ENCODE peak calls at places on chromosomes 1 and 21, in four cellular contexts. E, B, J and Z are unnamed samples.

GRCh38 chr21:33857846-33858671 is 57.5 kb downstream of the ATP5PO start:
- DNase-seq in E (no peak), J (no peak), B (no peak), Z (no peak)

GRCh38 chr1:237042892-237043576 is 1.1 kb downstream of the RYR2 start:
- DNase-seq in E (peak; percentile 57), J (no peak), B (no peak), Z (peak; percentile 18)

GRCh38 chr1:95631695-95632094 is 397.7 kb downstream of the RWDD3 start:
- DNase-seq in E (no peak), B (no peak), J (no peak), Z (no peak)

GRCh38 chr21:38716088-38716487 is 89.6 kb upstream of the ETS2 start:
- DNase-seq in B (no peak), E (no peak), J (no peak), Z (no peak)

GRCh38 chr1:154431586-154432373 is 26.6 kb downstream of the IL6R start:
- DNase-seq in J (no peak), E (no peak), B (no peak), Z (peak; percentile 63)

GRCh38 chr1:24745711-24746582 is 700 bp downstream of the CLIC4 start:
- DNase-seq in E (peak; percentile 81), J (no peak), B (peak; percentile 33), Z (peak; percentile 71)

GRCh38 chr1:219792337-219793021 is 135.9 kb downstream of the SLC30A10 start:
- DNase-seq in E (no peak), B (no peak), J (no peak), Z (no peak)

GRCh38 chr1:8376358-8376840 is 58.5 kb downstream of the SLC45A1 start:
- DNase-seq in B (no peak), E (no peak), J (no peak), Z (no peak)

GRCh38 chr1:109516872-109517271 is 7.3 kb upstream of the AMIGO1 start:
- DNase-seq in J (no peak), E (no peak), B (no peak), Z (peak; percentile 58)

GRCh38 chr1:198018529-198018928 is 101.4 kb downstream of the LHX9 start:
- DNase-seq in J (no peak), E (no peak), B (no peak), Z (peak; percentile 16)

GRCh38 chr1:97243973-97244560 is 522.5 kb downstream of the PTBP2 start:
- DNase-seq in E (no peak), J (no peak), B (no peak), Z (peak; percentile 15)

GRCh38 chr1:97247196-97247595 is 525.6 kb downstream of the PTBP2 start:
- DNase-seq in E (no peak), B (no peak), J (no peak), Z (no peak)

GRCh38 chr1:97245682-97246081 is 524.1 kb downstream of the PTBP2 start:
- DNase-seq in J (no peak), E (no peak), B (no peak), Z (peak; percentile 8)
- H3K27ac ChIP-seq in J (no peak overlapping the region), E (no peak overlapping the region), B (no peak overlapping the region), Z (no peak overlapping the region)

DNA sequence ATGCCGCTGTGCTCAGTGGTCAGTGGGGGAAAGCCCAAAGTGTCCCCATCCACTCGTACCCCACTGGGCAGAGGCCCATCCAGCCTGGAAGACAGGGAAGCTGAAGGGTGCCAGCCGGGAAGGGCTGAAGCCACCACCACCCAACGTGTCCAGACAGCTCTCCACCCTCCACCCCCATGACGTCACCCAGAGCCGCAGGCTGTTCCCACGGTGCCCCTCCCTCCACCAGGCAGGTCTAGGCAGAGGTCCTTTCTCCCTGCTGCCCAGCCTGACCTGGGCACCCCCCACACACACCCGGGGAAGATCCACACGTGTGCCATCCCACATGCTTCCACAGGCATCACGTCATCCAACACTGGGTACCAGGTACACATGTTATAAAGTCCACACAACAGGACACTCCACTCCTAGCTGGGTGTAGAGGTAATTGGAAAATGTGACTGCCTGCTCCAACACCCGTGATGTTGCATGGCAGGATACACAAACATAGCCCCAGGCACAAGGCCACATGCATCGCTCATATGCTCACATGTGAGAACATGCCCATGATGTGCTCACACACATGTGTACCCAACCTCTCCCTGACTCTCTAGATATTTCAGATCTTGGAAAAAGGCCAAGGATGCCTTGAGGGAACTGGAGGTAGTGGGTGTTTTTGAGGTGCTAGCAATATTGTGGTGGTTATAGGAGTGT is 5.1 kb upstream of the ARHGAP30 start:
- DNase-seq in B (no peak), J (no peak), E (no peak), Z (peak; percentile 1)
- H3K27ac ChIP-seq in B (no peak overlapping the region), J (no peak overlapping the region), E (no peak overlapping the region), Z (no peak overlapping the region)

GRCh38 chr21:41219498-41220207 is 51.7 kb downstream of the BACE2 start:
- DNase-seq in E (no peak), B (no peak), J (no peak), Z (no peak)
- H3K27ac ChIP-seq in E (peak overlapping the region; percentile 38), B (no peak overlapping the region), J (no peak overlapping the region), Z (no peak overlapping the region)

GRCh38 chr1:203860396-203860951 is 925 bp upstream of the SNRPE start:
- DNase-seq in E (peak; percentile 65), B (no peak), J (no peak), Z (peak; percentile 36)
- H3K27ac ChIP-seq in E (peak overlapping the region; percentile 75), B (no peak overlapping the region), J (no peak overlapping the region), Z (peak overlapping the region; percentile 13)

GRCh38 chr1:20474333-20474975 is 11.6 kb downstream of the CAMK2N1 start:
- DNase-seq in B (no peak), J (no peak), E (no peak), Z (no peak)
- H3K27ac ChIP-seq in B (no peak overlapping the region), J (no peak overlapping the region), E (no peak overlapping the region), Z (peak overlapping the region; percentile 95)

GRCh38 chr1:112409416-112409815 is 13.4 kb downstream of the CTTNBP2NL start:
- DNase-seq in J (no peak), E (no peak), B (no peak), Z (no peak)
- H3K27ac ChIP-seq in J (no peak overlapping the region), E (no peak overlapping the region), B (no peak overlapping the region), Z (no peak overlapping the region)

GRCh38 chr1:11735531-11735853 is 444 bp upstream of the AGTRAP start:
- DNase-seq in E (no peak), B (no peak), J (no peak), Z (no peak)

GRCh38 chr1:11738783-11739182 is 2.8 kb downstream of the AGTRAP start:
- DNase-seq in J (no peak), B (no peak), E (no peak), Z (no peak)

GRCh38 chr1:11736746-11737639 is 1.1 kb downstream of the AGTRAP start:
- DNase-seq in B (peak; percentile 47), E (no peak), J (peak; percentile 37), Z (peak; percentile 65)

GRCh38 chr1:11738096-11738495 is 2.2 kb downstream of the AGTRAP start:
- DNase-seq in J (no peak), E (no peak), B (no peak), Z (no peak)

DNA sequence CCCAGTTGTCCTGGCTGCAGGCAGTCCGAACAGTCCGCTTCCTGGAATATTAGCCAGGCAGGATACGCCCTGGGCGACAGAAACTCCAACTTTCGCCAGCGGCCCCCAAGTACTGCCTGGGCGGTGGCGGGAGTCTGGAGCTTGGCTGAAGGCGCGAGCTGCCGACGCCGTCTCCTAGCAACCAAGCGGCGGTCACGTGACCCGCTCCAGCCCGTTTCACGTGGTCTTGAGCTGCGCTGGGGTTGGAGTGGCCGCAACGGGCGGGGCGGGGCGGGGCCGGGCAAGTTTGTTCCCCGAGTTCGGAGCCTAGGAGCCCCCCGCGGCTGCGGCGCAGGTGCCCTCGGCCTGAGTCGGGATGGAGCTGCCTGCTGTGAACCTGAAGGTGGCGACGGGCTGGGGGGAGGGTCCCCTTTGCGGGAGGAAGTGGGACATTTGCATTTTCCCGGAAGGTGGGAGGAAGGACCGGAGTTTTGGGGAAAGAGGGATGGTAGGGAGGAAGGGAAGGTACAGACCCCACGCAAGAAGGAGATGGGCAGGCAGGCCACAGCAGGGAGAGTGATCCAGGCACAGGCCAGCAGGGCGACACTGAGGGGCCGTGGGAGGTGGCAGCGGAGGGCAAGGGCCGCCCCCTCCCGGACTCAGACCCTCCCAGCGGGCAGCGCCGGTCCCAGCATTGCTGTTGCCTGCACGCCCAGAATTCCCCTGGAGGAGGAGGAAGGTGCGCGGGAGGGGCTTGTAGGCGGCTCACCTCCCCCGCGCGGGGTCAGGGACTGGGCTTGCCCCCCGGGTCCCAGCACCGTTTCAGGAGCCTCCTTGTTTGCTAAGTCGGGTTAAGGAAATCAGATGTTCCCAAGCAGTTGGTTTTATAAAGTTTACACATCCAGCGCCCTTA is at the start of gene AGTRAP:
- DNase-seq in E (peak; percentile 98), B (peak; percentile 86), J (peak; percentile 92), Z (peak; percentile 97)
- H3K27ac ChIP-seq in E (peak within 1 kb of the TSS; percentile 64), B (peak within 1 kb of the TSS; percentile 75), J (no peak within 1 kb of the TSS), Z (peak within 1 kb of the TSS; percentile 84)

GRCh38 chr1:173187838-173188237 is 19.3 kb downstream of the TNFSF4 start:
- DNase-seq in E (no peak), B (no peak), J (no peak), Z (no peak)

GRCh38 chr1:173195596-173196088 is 11.5 kb downstream of the TNFSF4 start:
- DNase-seq in B (no peak), E (no peak), J (no peak), Z (no peak)

GRCh38 chr1:173193639-173194038 is 13.5 kb downstream of the TNFSF4 start:
- DNase-seq in J (no peak), B (no peak), E (no peak), Z (no peak)

GRCh38 chr1:173191011-173191410 is 16.1 kb downstream of the TNFSF4 start:
- DNase-seq in B (no peak), E (no peak), J (no peak), Z (no peak)

GRCh38 chr1:173190101-173190895 is 16.8 kb downstream of the TNFSF4 start:
- DNase-seq in E (peak; percentile 75), B (no peak), J (no peak), Z (peak; percentile 80)
- H3K27ac ChIP-seq in E (peak overlapping the region; percentile 38), B (no peak overlapping the region), J (no peak overlapping the region), Z (peak overlapping the region; percentile 58)